ENCODE peak calls at places on chromosome 11, in seven cellular contexts. Z is GM23338, G is MM.1S, U is HCT116, T is neural progenitor cell, M is GM23248, X is PC-3. E is an unnamed sample.

GRCh38 chr11:126352934-126353801 is 2.3 kb upstream of the ST3GAL4 start:
- DNase-seq in Z (peak), G (peak), U (no peak), T (no peak), M (peak), X (peak), E (no peak)

GRCh38 chr11:125931681-125932080 is 14.2 kb upstream of the VSIG10L2 start:
- DNase-seq in Z (no peak), G (no peak), U (no peak), T (no peak), M (no peak), X (no peak), E (no peak)

GRCh38 chr11:86068138-86068861 is 584 bp downstream of the PICALM start:
- DNase-seq in Z (peak), G (peak), U (no peak), T (peak), M (peak), X (peak), E (peak)

GRCh38 chr11:81989093-81989492 is 744.6 kb downstream of the FAM181B start:
- DNase-seq in Z (no peak), G (no peak), U (no peak), T (no peak), M (peak), X (peak), E (no peak)

GRCh38 chr11:7306900-7307299 is 55.2 kb downstream of the SYT9 start:
- DNase-seq in Z (no peak), G (no peak), U (no peak), T (no peak), M (no peak), X (no peak), E (no peak)

GRCh38 chr11:70942593-70942992 is 309.8 kb downstream of the SHANK2 start:
- DNase-seq in Z (peak), G (no peak), U (peak), T (no peak), M (no peak), X (no peak), E (no peak)

GRCh38 chr11:126115820-126116319 is 53.2 kb upstream of the CDON start:
- DNase-seq in Z (peak), G (no peak), U (peak), T (peak), M (peak), X (peak), E (peak)

GRCh38 chr11:47979378-47980092 is 824 bp upstream of the PTPRJ start:
- DNase-seq in Z (peak), G (no peak), U (no peak), T (no peak), M (no peak), X (no peak), E (no peak)

GRCh38 chr11:110355011-110355744 is 58.8 kb upstream of the RDX start:
- DNase-seq in Z (peak), G (no peak), U (no peak), T (peak), M (no peak), X (no peak), E (peak)

GRCh38 chr11:7239877-7240276 is 11.8 kb upstream of the SYT9 start:
- DNase-seq in Z (peak), G (no peak), U (no peak), T (peak), M (no peak), X (no peak), E (no peak)

GRCh38 chr11:118401151-118401879 is at the start of gene ATP5MG:
- DNase-seq in Z (peak), G (peak), U (peak), T (peak), M (peak), X (peak), E (peak)

GRCh38 chr11:108965602-108966001 is 300.7 kb downstream of the DDX10 start:
- DNase-seq in Z (no peak), G (no peak), U (no peak), T (no peak), M (peak), X (no peak), E (peak)

GRCh38 chr11:63906585-63906984 is 10.4 kb downstream of the RCOR2 start:
- DNase-seq in Z (peak), G (no peak), U (no peak), T (peak), M (peak), X (peak), E (peak)

GRCh38 chr11:83816572-83817187 is 530.5 kb upstream of the CCDC90B start:
- DNase-seq in Z (peak), G (peak), U (no peak), T (peak), M (peak), X (peak), E (peak)

GRCh38 chr11:70481625-70482528 is 83.5 kb downstream of the CTTN start:
- DNase-seq in Z (no peak), G (no peak), U (peak), T (no peak), M (peak), X (peak), E (peak)

GRCh38 chr11:19027829-19028595 is 32.5 kb downstream of the MRGPRX2 start:
- DNase-seq in Z (no peak), G (no peak), U (peak), T (no peak), M (peak), X (peak), E (peak)

DNA sequence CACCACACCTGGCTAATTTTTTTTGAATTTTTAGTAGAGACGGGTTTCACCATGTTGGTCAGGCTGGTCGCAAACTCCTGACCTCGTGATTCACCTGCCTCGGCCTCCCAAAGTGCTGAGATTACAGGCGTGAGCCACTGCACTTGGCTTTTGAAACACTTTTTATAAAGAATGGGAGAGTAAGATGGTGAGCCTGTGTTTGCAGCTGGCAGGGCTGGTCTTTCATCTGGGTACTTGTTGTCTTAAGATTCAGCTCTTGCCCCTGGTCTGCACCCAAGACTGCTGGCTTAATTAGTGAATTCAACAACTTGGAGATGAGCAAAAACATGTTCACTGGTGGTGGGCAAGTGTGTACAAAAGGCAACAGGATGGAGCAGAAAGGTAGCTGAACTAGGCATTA is 4.0 kb downstream of the TSPAN18 start:
- DNase-seq in Z (no peak), G (no peak), U (no peak), T (no peak), M (no peak), X (no peak), E (no peak)
- TF ChIP-seq EZH2phosphoT487 in Z (no peak), G (no peak), U (no peak), T (no peak), M (no peak), X (no peak), E (no peak)

GRCh38 chr11:46438211-46438610 is 46.6 kb upstream of the CHRM4 start:
- DNase-seq in Z (no peak), G (no peak), U (no peak), T (no peak), M (no peak), X (no peak), E (no peak)
- TF ChIP-seq EZH2phosphoT487 in Z (no peak), G (no peak), U (no peak), T (no peak), M (no peak), X (no peak), E (no peak)

GRCh38 chr11:35590412-35590811 is 27.8 kb upstream of the FJX1 start:
- DNase-seq in Z (no peak), G (no peak), U (no peak), T (no peak), M (peak), X (peak), E (no peak)

GRCh38 chr11:35589281-35589680 is 29.0 kb upstream of the FJX1 start:
- DNase-seq in Z (no peak), G (no peak), U (no peak), T (no peak), M (no peak), X (no peak), E (no peak)

GRCh38 chr11:35593143-35593542 is 25.1 kb upstream of the FJX1 start:
- DNase-seq in Z (peak), G (no peak), U (no peak), T (no peak), M (peak), X (peak), E (no peak)

GRCh38 chr11:35598254-35599125 is 19.8 kb upstream of the FJX1 start:
- DNase-seq in Z (no peak), G (no peak), U (no peak), T (no peak), M (no peak), X (peak), E (no peak)

DNA sequence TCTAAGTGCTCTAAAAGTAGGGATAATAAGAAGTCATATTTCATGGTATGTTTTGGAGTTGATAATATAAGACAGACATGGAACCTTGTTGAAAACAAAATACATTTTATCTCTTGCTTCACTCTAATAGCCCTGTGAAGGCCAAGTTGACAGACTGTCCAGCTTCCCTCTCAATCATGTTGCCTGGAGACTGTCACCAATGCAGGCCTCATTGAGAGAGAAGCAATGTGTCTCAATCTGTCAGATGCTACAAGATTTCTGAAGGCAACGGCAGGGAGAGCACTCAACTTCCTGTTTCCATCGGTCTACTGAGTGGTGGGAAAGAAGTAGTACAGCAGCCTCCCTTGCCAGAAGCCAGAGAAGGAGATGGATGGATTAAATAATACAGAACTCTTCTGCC is 23.6 kb upstream of the FJX1 start:
- DNase-seq in Z (no peak), G (no peak), U (no peak), T (no peak), M (no peak), X (no peak), E (no peak)
- TF ChIP-seq EZH2phosphoT487 in Z (no peak), G (no peak), U (no peak), T (no peak), M (no peak), X (no peak), E (no peak)

GRCh38 chr11:3773180-3773579 is 24.2 kb downstream of the NUP98 start:
- DNase-seq in Z (no peak), G (no peak), U (no peak), T (no peak), M (no peak), X (no peak), E (no peak)

GRCh38 chr11:3781423-3781822 is 15.9 kb downstream of the NUP98 start:
- DNase-seq in Z (no peak), G (no peak), U (no peak), T (no peak), M (peak), X (peak), E (no peak)

DNA sequence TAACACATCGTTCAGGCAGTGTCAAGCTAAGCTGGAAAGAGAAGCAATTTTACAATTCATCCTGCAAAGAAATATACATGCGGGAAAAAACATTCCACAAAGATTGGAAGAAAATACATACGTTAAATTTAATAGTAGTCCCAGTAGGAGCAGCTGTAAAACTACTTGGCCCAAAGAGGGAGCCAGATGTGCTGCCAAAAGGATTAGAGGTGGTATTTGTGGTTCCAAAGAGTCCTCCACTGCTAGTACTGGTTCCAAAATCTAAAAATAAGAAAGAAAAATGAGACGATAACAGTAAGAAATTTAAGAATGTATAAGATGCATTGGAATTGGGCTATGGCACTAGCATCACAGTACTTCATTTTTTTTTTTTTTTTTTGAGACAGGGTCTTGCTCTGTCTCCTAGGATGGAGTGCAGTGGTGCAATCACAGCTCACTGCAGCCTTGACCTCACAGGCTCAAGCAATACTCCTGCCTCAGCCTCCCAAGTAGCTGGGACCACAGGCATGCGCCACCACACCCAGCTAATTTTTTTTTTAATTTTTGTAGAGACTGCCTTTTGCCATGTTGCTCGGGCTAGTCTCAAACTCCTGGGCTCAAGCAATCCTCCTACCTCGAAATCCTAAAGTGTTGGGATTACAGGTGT is 21.5 kb downstream of the NUP98 start:
- DNase-seq in Z (no peak), G (no peak), U (no peak), T (no peak), M (no peak), X (no peak), E (no peak)
- TF ChIP-seq EZH2phosphoT487 in Z (no peak), G (no peak), U (no peak), T (no peak), M (no peak), X (no peak), E (no peak)